ENCODE peak calls at places on chromosome X, in seven cellular contexts. J, D, M, O, G, K and H are unnamed samples.

GRCh38 chrX:1754077-1754476 is 139.2 kb downstream of the ASMT start:
- DNase-seq in J (no peak), D (no peak), O (no peak), M (no peak), K (no peak), G (no peak), H (no peak)

GRCh38 chrX:153411255-153411987 is at the start of gene ZFP92:
- DNase-seq in O (no peak), J (no peak), K (no peak), D (peak), M (peak), G (peak), H (no peak)

GRCh38 chrX:153551135-153551534 is 33.7 kb downstream of the ATP2B3 start:
- DNase-seq in K (no peak), O (no peak), J (no peak), D (no peak), G (no peak), M (peak), H (no peak)

GRCh38 chrX:15301924-15302323 is 13.5 kb downstream of the ASB11 start:
- DNase-seq in D (no peak), O (no peak), K (no peak), J (no peak), G (peak), M (peak), H (no peak)

GRCh38 chrX:17590892-17591740 is 146.2 kb upstream of the SCML1 start:
- DNase-seq in M (peak), G (peak), O (peak), J (peak), D (no peak), K (no peak), H (no peak)

GRCh38 chrX:78037881-78038280 is 66.2 kb upstream of the PGK1 start:
- DNase-seq in M (no peak), K (no peak), D (no peak), O (no peak), G (no peak), J (no peak), H (no peak)

GRCh38 chrX:105715746-105716145 is 106.6 kb upstream of the NRK start:
- DNase-seq in O (no peak), K (no peak), G (no peak), J (no peak), D (no peak), M (no peak), H (no peak)

GRCh38 chrX:102966701-102967100 is 29.6 kb downstream of the RAB40AL start:
- DNase-seq in G (no peak), M (no peak), O (no peak), J (no peak), D (no peak), K (no peak), H (no peak)

GRCh38 chrX:154827624-154828408 is 6.6 kb downstream of the SMIM9 start:
- DNase-seq in D (no peak), J (no peak), M (no peak), K (no peak), G (no peak), O (no peak), H (no peak)

GRCh38 chrX:68931345-68931744 is 102.5 kb downstream of the EFNB1 start:
- DNase-seq in J (no peak), O (no peak), G (peak), D (no peak), K (no peak), M (no peak), H (no peak)

GRCh38 chrX:34956915-34957314 is 14.3 kb downstream of the FAM47B start:
- DNase-seq in D (no peak), O (no peak), G (no peak), J (peak), M (peak), K (no peak), H (no peak)

GRCh38 chrX:136211766-136212556 is 39.2 kb downstream of the MAP7D3 start:
- DNase-seq in J (no peak), D (no peak), K (no peak), M (no peak), O (no peak), G (no peak), H (no peak)

GRCh38 chrX:55161581-55161980 is 58.6 kb upstream of the PAGE5 start:
- DNase-seq in M (no peak), D (no peak), J (no peak), O (no peak), K (no peak), G (no peak), H (no peak)

GRCh38 chrX:71103110-71103983 is 3.2 kb downstream of the CXorf65 start:
- DNase-seq in K (no peak), O (no peak), M (no peak), J (no peak), G (no peak), D (peak), H (no peak)

GRCh38 chrX:134898450-134898849 is 92.3 kb upstream of the SMIM10 start:
- DNase-seq in G (no peak), J (no peak), O (no peak), D (no peak), M (peak), K (no peak), H (no peak)

GRCh38 chrX:50799531-50799961 is 14.4 kb downstream of the SHROOM4 start:
- DNase-seq in K (no peak), O (no peak), D (no peak), J (peak), G (no peak), M (peak), H (no peak)

GRCh38 chrX:101409043-101409442 is 1.0 kb downstream of the HNRNPH2 start:
- DNase-seq in O (no peak), D (no peak), J (no peak), M (no peak), K (no peak), G (no peak), H (no peak)

GRCh38 chrX:103674531-103675454 is 11.7 kb downstream of the MORF4L2 start:
- DNase-seq in J (no peak), K (no peak), O (no peak), D (no peak), M (no peak), G (no peak), H (no peak)

DNA sequence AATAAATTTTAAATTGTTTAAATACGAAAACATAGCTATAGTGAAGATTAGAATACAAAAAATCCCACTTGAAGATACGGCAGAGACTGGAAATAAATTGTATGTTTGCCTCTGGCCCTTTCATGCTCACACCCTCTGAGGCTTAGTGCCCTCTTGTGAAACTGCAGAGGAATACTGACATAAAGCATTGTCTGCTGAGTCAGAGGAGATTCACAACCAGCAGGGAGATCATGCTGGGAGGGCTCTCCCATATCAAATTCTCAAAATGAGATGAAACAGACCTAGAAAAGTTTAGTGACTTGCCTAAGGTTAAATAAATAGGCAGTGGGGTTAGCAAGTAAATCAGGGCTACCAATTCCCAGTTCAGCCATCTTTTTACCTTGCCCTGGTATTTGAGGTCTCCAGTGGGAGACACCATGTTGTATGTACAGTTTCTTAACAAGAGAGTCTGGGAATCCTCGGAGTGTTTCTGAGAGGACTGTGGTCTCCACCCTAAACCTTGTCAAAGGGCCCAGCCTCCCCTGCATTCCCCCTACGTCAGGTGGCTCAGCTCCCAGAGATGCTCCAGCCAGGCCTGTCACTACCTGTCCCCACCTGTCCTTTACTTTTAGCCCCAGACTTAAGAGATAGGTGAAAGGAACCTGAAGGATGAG is 581.4 kb upstream of the DIPK2B start:
- DNase-seq in G (no peak), D (no peak), M (peak), O (no peak), J (peak), K (no peak), H (no peak)
- TF ChIP-seq CTCF in G (peak), D (no peak), M (peak), O (no peak), J (peak), K (no peak), H (no peak)

DNA sequence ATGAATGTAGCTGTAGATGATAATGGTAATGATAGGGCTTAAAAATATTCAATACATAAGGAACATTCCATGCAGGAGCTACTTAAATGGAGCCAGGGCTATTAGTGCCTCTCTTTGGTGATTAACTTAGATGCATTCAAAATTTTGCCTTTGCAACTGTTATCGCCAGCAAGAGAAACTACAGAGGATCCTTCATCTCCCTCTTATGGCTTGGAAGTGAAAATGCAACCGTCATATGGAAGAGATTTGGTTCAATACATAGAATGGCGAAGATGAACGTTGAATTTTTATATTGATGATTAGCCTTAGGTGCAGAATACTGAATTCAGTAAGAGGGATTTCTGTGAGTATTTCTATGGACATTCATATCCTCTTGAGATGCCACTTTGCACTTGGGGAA is 134.5 kb upstream of the NLGN4X start:
- DNase-seq in O (no peak), D (no peak), J (no peak), K (no peak), G (no peak), M (no peak), H (no peak)
- TF ChIP-seq CTCF in O (no peak), D (no peak), J (no peak), K (no peak), G (no peak), M (no peak), H (no peak)

DNA sequence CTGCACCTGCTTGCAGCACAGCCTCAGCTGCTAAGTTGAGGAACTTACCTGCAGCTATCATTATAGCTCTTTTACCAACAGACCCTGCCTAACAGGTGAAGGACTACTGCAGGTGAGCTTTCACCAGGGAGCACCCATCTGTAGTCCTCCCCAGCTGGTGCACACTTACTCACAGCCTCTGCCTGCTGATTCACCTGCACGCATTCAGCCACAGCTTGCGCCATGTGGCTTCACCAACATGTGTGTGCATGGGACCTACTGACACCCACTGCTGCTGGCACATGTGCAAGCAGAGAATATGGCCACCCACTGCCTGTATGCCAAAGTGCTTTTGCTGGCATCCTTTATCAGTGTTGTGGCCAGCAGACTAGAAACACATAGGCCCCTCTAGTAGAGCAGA is 146.7 kb upstream of the KLHL4 start:
- DNase-seq in K (no peak), D (no peak), J (no peak), M (no peak), O (no peak), G (no peak), H (no peak)
- TF ChIP-seq CTCF in K (no peak), D (no peak), J (no peak), M (no peak), O (no peak), G (no peak), H (no peak)

DNA sequence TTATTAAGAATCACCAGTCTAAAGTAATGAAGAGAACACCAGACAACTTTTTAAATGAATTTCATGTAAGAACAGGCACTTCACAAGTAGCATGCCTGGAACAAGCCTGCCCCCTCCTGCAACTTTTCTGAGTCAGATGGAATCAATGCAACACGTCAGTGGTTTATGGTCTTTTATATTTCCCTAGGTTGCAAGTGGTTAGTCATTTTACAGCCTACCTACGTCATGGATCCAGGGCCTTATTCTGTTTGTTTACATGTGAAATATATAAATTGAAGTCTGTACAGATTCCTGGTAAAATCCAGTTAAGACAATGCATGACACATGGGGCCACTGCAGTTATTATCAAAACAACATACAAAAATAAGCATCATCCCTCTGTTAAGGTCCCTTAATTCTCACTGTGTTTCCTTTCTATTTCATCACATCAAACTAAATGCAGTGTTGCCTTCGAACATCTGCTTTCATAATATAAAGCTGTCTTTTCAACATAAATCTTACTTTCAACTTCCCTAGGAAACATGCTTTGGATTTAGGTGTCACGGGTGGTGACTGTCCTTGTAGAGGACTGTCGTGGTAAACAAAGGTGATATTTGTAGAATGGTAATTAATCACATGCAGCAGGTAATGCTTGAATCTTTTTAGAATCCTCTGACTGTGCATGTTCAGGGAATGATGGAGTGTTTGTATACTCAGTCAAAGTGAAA is 309.3 kb downstream of the FRMPD4 start:
- DNase-seq in K (no peak), G (no peak), J (peak), D (no peak), O (no peak), M (peak), H (no peak)
- TF ChIP-seq CTCF in K (no peak), G (peak), J (no peak), D (no peak), O (no peak), M (peak), H (no peak)

GRCh38 chrX:26822448-26822847 is 606.5 kb downstream of the MAGEB5 start:
- DNase-seq in O (no peak), K (no peak), M (no peak), D (no peak), G (no peak), J (no peak), H (no peak)
- TF ChIP-seq CTCF in O (no peak), K (no peak), M (no peak), D (no peak), G (no peak), J (no peak), H (no peak)

GRCh38 chrX:30343206-30343605 is 34.0 kb upstream of the NR0B1 start:
- DNase-seq in G (no peak), K (no peak), D (no peak), J (peak), M (no peak), O (no peak), H (no peak)
- TF ChIP-seq CTCF in G (no peak), K (no peak), D (no peak), J (no peak), M (no peak), O (no peak), H (no peak)

GRCh38 chrX:19193584-19193983 is 71.3 kb upstream of the ADGRG2 start:
- DNase-seq in O (no peak), M (no peak), K (no peak), D (no peak), J (no peak), G (no peak), H (no peak)
- TF ChIP-seq CTCF in O (no peak), M (no peak), K (no peak), D (no peak), J (no peak), G (no peak), H (no peak)

GRCh38 chrX:120857240-120857639 is 18.4 kb downstream of the CT47B1 start:
- DNase-seq in M (peak), J (peak), K (no peak), O (no peak), D (no peak), G (no peak), H (no peak)
- TF ChIP-seq CTCF in M (peak), J (no peak), K (no peak), O (no peak), D (no peak), G (no peak), H (no peak)